ENCODE peak calls at places on chromosomes 3 and 15, in nine cellular contexts. Z, P, L, Y, R, E, X, W and N are unnamed samples. For H3K4me1, the result is how much of the 10 kb centered on the place peaks cover.

GRCh38 chr15:39429898-39430357 is 151.0 kb upstream of the THBS1 start:
- DNase-seq in Y (no peak), Z (no peak), R (no peak), E (no peak), P (no peak), W (no peak), X (no peak), L (no peak), N (no peak)

GRCh38 chr15:74345051-74345450 is 22.4 kb downstream of the CYP11A1 start:
- DNase-seq in E (no peak), Z (no peak), Y (no peak), P (no peak), L (no peak), X (no peak), R (no peak), W (peak), N (no peak)

GRCh38 chr3:131338948-131339640 is 42.5 kb upstream of the NUDT16 start:
- DNase-seq in Z (no peak), P (no peak), L (no peak), W (no peak), Y (no peak), E (no peak), R (no peak), X (no peak), N (no peak)

GRCh38 chr3:128353991-128354687 is 112.6 kb downstream of the DNAJB8 start:
- DNase-seq in P (no peak), X (peak), W (peak), R (no peak), E (no peak), Z (no peak), L (no peak), Y (no peak), N (no peak)

GRCh38 chr15:83784975-83785374 is 131.1 kb downstream of the ADAMTSL3 start:
- DNase-seq in Y (no peak), W (no peak), X (no peak), Z (no peak), L (no peak), E (no peak), P (no peak), R (no peak), N (no peak)

GRCh38 chr3:114081022-114081421 is 24.5 kb downstream of the QTRT2 start:
- DNase-seq in L (no peak), P (no peak), X (no peak), W (no peak), Y (no peak), Z (no peak), R (no peak), E (no peak), N (no peak)

GRCh38 chr3:29532473-29532872 is 251.6 kb downstream of the RBMS3 start:
- DNase-seq in W (no peak), L (no peak), P (no peak), Y (no peak), R (no peak), E (no peak), Z (no peak), X (no peak), N (no peak)

GRCh38 chr3:134039161-134039862 is 9.6 kb upstream of the SLCO2A1 start:
- DNase-seq in Z (no peak), E (no peak), R (no peak), X (no peak), W (no peak), P (peak), L (no peak), Y (no peak), N (no peak)

GRCh38 chr3:46613313-46614005 is 1.1 kb downstream of the FAM240A start:
- DNase-seq in E (no peak), Y (no peak), W (no peak), L (no peak), X (no peak), P (no peak), Z (no peak), R (no peak), N (no peak)

GRCh38 chr3:107346559-107346958 is 30.7 kb upstream of the CCDC54 start:
- DNase-seq in W (no peak), R (no peak), L (no peak), E (no peak), Z (no peak), Y (no peak), P (no peak), X (no peak), N (no peak)

GRCh38 chr15:60116456-60117089 is 112.5 kb downstream of the FOXB1 start:
- DNase-seq in Y (no peak), R (no peak), X (no peak), L (no peak), P (no peak), W (no peak), E (no peak), Z (no peak), N (no peak)

GRCh38 chr3:135927170-135927569 is 38.4 kb upstream of the PPP2R3A start:
- DNase-seq in E (no peak), R (no peak), X (no peak), Y (no peak), Z (no peak), P (no peak), L (no peak), W (no peak), N (no peak)

GRCh38 chr3:117059054-117059989 is 349.7 kb downstream of the TUSC7 start:
- DNase-seq in W (no peak), P (no peak), E (no peak), Z (no peak), L (no peak), X (no peak), Y (no peak), R (no peak), N (no peak)

GRCh38 chr3:124826703-124827102 is 60.5 kb downstream of the ITGB5 start:
- DNase-seq in X (no peak), W (no peak), Y (no peak), E (no peak), R (no peak), P (no peak), L (no peak), Z (no peak), N (no peak)

GRCh38 chr15:58475573-58476524 is 44.1 kb downstream of the LIPC start:
- DNase-seq in W (no peak), R (peak), P (peak), Y (no peak), Z (no peak), X (peak), L (no peak), E (no peak), N (no peak)
- H3K4me1 ChIP-seq in W (under half), R (under half), P (under half), Y (under half), Z (under half), X (under half), L (under half), E (under half), N (half or more)

DNA sequence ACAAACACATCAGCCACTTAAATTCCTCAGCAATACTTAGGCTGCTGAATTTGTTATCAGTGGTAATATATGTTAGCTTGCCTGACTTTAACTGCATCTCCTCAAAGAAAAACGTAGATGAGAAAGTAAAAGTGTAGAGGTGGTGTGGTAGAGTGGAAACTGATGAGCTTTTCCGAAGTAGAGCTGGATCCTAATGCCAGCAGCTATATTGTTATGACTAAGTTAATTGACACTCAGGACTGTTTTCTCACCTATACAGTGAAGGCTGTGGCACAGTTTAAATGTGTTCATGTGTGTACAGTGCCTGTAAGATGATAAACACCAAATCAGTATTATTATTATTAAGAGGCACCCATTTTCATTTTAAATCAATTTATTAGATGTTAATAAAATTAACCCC is 174.9 kb downstream of the TNIK start:
- DNase-seq in W (no peak), R (no peak), E (no peak), X (no peak), L (no peak), P (no peak), Z (no peak), Y (no peak), N (no peak)
- H3K4me1 ChIP-seq in W (under half), R (under half), E (under half), X (under half), L (under half), P (under half), Z (half or more), Y (under half), N (under half)

GRCh38 chr3:196645917-196646735 is 6.6 kb downstream of the NRROS start:
- DNase-seq in Y (no peak), E (no peak), W (no peak), L (no peak), X (no peak), R (no peak), Z (no peak), P (no peak), N (no peak)
- H3K4me1 ChIP-seq in Y (under half), E (under half), W (under half), L (under half), X (under half), R (under half), Z (under half), P (under half), N (half or more)

DNA sequence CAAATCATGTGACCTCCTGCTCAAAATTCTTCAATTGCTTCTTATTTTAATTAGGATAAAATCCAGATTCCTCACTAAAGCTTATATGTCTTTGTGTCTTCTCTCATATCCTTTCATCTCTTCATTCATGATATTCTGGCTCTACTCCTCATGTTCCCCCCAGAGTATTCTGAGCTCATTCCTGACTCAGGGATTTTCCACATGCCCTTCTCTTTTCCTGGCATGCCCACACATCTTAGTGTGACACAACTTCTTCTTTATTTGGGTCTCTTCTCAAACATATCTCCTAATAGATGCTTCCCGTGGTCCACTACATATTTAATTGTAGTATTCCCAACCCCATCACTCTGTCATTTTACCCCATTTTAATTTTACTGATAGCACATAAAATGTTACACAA is 15.2 kb upstream of the MBNL1 start:
- DNase-seq in P (no peak), Y (no peak), X (no peak), R (no peak), Z (no peak), W (no peak), L (no peak), E (no peak), N (no peak)
- H3K4me1 ChIP-seq in P (under half), Y (under half), X (under half), R (under half), Z (under half), W (under half), L (under half), E (under half), N (under half)

DNA sequence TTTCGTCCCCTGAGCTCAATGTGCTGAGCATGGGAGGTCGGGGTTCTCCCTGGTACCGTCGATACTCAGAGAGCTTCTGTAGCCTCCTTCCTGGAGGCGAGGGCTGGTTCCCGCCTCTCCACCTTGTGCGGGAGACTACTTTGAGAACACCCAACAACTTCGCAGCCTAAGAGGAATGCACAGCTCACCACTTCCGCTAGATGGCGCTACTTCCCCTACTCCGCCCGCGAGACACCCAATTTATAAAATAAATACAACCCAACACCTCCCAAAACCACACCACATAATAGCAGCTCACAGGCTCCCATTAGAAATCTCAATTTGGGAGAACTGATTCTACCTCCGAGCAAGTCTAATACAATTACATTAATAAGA is 1.2 kb downstream of the RGMA start:
- DNase-seq in P (peak), X (no peak), E (no peak), W (peak), Z (peak), L (peak), Y (peak), R (peak), N (no peak)
- H3K4me1 ChIP-seq in P (under half), X (under half), E (under half), W (under half), Z (under half), L (under half), Y (under half), R (under half), N (under half)

DNA sequence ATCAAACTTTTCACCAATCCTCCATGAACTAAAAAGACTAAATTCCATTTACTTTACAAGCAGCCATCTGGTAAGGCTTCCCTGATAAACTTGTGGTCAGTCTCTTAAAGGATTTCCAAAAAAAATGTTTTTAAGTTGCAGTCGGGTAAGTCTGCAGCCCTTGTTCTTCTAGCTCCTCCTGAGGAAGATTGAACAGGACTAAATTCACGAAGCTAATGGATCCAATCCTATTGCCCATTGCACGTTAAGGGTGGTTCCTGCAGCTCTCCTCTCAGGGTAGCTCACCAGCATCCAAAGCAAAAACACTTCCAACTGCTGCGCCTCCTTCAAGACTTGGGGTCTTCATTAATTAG is 2.8 kb downstream of the HES1 start:
- DNase-seq in R (no peak), X (no peak), E (no peak), P (no peak), Y (no peak), W (no peak), L (no peak), Z (no peak), N (no peak)
- H3K4me1 ChIP-seq in R (under half), X (under half), E (half or more), P (under half), Y (under half), W (half or more), L (half or more), Z (half or more), N (half or more)

GRCh38 chr15:42495361-42496212 is at the start of gene SNAP23:
- DNase-seq in E (peak), X (peak), R (peak), L (peak), Y (peak), W (peak), P (peak), Z (peak), N (peak)

GRCh38 chr15:42491540-42492225 is 742 bp upstream of the ZNF106 start:
- DNase-seq in Z (no peak), Y (no peak), P (no peak), X (no peak), E (no peak), L (no peak), R (no peak), W (no peak), N (no peak)

GRCh38 chr15:42493694-42494093 is 1.7 kb upstream of the SNAP23 start:
- DNase-seq in Z (no peak), E (no peak), X (no peak), R (no peak), L (no peak), W (no peak), Y (no peak), P (no peak), N (no peak)

GRCh38 chr15:42498212-42499038 is 3.0 kb downstream of the SNAP23 start:
- DNase-seq in Y (no peak), L (no peak), E (no peak), X (no peak), P (no peak), R (no peak), Z (no peak), W (no peak), N (no peak)

DNA sequence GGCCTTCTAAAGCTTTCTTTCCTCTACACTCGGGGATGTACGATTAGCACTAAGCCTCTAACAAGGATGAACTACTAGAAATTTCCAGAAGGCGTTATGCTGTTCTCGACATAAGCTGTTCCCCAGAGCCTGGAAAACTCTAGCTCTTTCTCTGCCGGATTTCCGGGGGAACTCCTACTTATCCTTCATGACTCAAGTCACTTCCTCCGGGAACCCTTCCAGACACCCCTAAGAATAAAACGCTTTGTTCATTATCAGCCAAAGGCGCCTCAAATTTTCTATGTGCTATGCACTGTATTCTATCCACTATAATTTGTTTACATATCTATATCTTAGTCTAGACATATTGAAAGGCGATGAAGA is 455 bp upstream of the SNAP23 start:
- DNase-seq in L (peak), X (no peak), P (no peak), Y (peak), W (no peak), E (no peak), R (peak), Z (no peak), N (no peak)
- H3K4me1 ChIP-seq in L (under half), X (under half), P (under half), Y (under half), W (half or more), E (half or more), R (under half), Z (half or more), N (half or more)

DNA sequence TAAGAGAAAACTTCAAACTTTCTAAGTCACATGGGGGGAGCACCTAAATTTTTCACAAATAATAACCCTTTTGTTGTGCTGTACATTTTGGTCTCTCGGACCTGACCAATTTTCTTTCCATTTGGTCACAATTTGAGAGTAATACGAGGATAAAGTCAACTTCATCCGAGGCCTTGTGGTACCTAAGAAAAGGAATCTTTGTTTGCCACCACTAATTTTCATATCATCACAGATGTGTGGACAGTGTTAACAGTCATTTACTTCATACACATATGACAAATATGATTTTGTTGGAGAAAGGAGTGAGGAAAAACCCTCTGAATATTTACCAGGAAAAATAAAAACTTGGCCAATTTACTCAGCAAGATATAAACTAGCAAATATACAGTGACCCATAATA is 40.8 kb downstream of the VGLL4 start:
- DNase-seq in E (no peak), R (no peak), L (no peak), P (no peak), Z (no peak), X (no peak), Y (no peak), W (no peak), N (no peak)
- H3K4me1 ChIP-seq in E (half or more), R (half or more), L (under half), P (under half), Z (half or more), X (under half), Y (under half), W (under half), N (under half)